ENCODE peak calls at places on chromosome 13, in ten cellular contexts. T is tibial artery, A is fibroblast of lung, Z is coronary artery, U is left lung, R is neuronal stem cell, W is endodermal cell, H is cardiac muscle cell, D is upper lobe of right lung, E is dorsolateral prefrontal cortex. N is an unnamed sample.

GRCh38 chr13:101512650-101513049 is 60.2 kb downstream of the ITGBL1 start:
- DNase-seq in T (no peak), W (no peak), H (no peak), Z (no peak), A (no peak), U (no peak), R (no peak), D (no peak), E (no peak), N (no peak)

GRCh38 chr13:29523199-29523931 is 72.1 kb downstream of the SLC7A1 start:
- DNase-seq in R (no peak), T (peak), A (peak), E (no peak), D (peak), U (no peak), Z (peak), W (no peak), H (no peak), N (peak)

GRCh38 chr13:84455143-84455905 is 573.0 kb upstream of the SLITRK1 start:
- DNase-seq in A (no peak), T (no peak), D (no peak), W (no peak), R (no peak), Z (no peak), H (no peak), U (no peak), E (no peak), N (no peak)

GRCh38 chr13:90068658-90069057 is 1278.8 kb upstream of the MIR17HG start:
- DNase-seq in T (no peak), Z (no peak), D (no peak), R (no peak), W (no peak), E (no peak), U (no peak), H (no peak), A (no peak), N (no peak)

GRCh38 chr13:112702341-112702982 is 12.6 kb downstream of the ATP11A start:
- DNase-seq in W (peak), D (no peak), A (no peak), R (no peak), U (peak), Z (no peak), E (peak), T (peak), H (no peak), N (no peak)

GRCh38 chr13:49869514-49869913 is 66.6 kb downstream of the SPRYD7 start:
- DNase-seq in W (peak), U (no peak), H (peak), A (peak), D (no peak), Z (no peak), E (no peak), T (no peak), R (no peak), N (no peak)

GRCh38 chr13:49303533-49304252 is 56.0 kb downstream of the CDADC1 start:
- DNase-seq in Z (no peak), A (no peak), D (no peak), E (no peak), R (no peak), H (no peak), U (no peak), T (no peak), W (no peak), N (no peak)

GRCh38 chr13:28031220-28031903 is 42.9 kb upstream of the URAD start:
- DNase-seq in Z (no peak), W (no peak), H (no peak), R (no peak), A (no peak), E (peak), T (peak), U (peak), D (peak), N (no peak)

GRCh38 chr13:34156841-34157365 is 339.0 kb downstream of the RFC3 start:
- DNase-seq in W (peak), E (peak), U (peak), A (peak), R (no peak), Z (peak), D (peak), T (peak), H (no peak), N (no peak)

GRCh38 chr13:45224181-45224580 is 23.3 kb upstream of the KCTD4 start:
- DNase-seq in D (no peak), E (no peak), U (no peak), A (no peak), W (no peak), H (no peak), T (no peak), R (no peak), Z (no peak), N (no peak)

GRCh38 chr13:65188691-65189090 is 2041.4 kb downstream of the PCDH9 start:
- DNase-seq in R (no peak), E (no peak), H (no peak), A (no peak), T (no peak), Z (no peak), U (no peak), D (no peak), W (no peak), N (no peak)

GRCh38 chr13:50119593-50119992 is 104.3 kb downstream of the KCNRG start:
- DNase-seq in R (no peak), W (no peak), H (peak), T (no peak), A (peak), Z (no peak), U (no peak), D (no peak), E (no peak), N (no peak)

GRCh38 chr13:26300140-26300539 is 46.2 kb downstream of the CDK8 start:
- DNase-seq in H (no peak), E (no peak), D (no peak), U (no peak), T (no peak), W (no peak), R (no peak), A (peak), Z (no peak), N (no peak)

DNA sequence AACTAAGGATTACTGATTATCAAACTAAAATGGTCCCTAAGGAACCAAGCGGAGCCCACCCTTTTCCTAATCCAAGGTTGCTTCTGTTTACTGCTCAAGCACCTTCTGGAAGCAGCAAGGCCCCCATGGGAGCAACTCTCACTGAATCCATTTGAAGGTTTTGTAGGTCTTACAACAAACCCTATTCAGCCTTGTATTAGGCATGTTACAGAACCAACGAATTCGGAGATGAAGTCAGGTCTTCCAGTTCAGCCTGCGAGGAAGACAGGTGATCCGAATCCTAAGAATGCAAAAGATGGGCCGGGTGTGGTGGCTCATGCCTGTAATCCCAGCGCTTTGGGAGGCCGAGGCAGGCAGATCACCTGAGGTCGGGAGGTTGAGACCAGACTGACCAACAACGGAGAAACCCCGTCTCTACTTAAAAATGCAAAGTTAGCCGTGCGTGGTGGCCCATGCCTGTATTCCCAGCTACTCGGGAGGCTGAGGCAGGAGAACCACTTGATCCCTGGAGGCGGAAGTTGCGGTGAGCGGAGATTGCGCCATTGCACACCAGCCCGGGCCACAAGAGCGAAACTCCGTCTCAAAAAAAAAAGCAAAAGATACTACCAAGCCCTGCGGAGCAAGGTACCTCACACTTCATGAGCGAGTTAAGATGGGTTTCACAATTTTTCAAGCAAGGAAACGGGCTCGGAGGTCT is 744 bp downstream of the ZAR1L start:
- DNase-seq in U (peak), T (peak), H (no peak), Z (no peak), W (no peak), R (no peak), E (no peak), A (no peak), D (peak), N (peak)
- H3K4me3 ChIP-seq in U (peak), T (peak), H (no peak), Z (peak), W (peak), R (no peak), E (peak), A (no peak), D (peak), N (peak)

GRCh38 chr13:20546559-20546958 is 20.4 kb upstream of the IFT88 start:
- DNase-seq in D (no peak), T (no peak), E (no peak), A (no peak), Z (no peak), R (no peak), U (no peak), H (no peak), W (no peak), N (no peak)

GRCh38 chr13:20544186-20544914 is 18.7 kb upstream of the CRYL1 start:
- DNase-seq in D (no peak), R (no peak), U (no peak), A (no peak), Z (no peak), T (no peak), E (no peak), W (no peak), H (no peak), N (no peak)

GRCh38 chr13:20553309-20553708 is 13.6 kb upstream of the IFT88 start:
- DNase-seq in R (no peak), Z (no peak), D (no peak), A (peak), W (no peak), H (no peak), U (no peak), T (no peak), E (peak), N (no peak)

GRCh38 chr13:20550799-20551198 is 16.2 kb upstream of the IFT88 start:
- DNase-seq in D (no peak), A (no peak), R (no peak), H (no peak), W (no peak), Z (no peak), E (no peak), U (no peak), T (no peak), N (no peak)

DNA sequence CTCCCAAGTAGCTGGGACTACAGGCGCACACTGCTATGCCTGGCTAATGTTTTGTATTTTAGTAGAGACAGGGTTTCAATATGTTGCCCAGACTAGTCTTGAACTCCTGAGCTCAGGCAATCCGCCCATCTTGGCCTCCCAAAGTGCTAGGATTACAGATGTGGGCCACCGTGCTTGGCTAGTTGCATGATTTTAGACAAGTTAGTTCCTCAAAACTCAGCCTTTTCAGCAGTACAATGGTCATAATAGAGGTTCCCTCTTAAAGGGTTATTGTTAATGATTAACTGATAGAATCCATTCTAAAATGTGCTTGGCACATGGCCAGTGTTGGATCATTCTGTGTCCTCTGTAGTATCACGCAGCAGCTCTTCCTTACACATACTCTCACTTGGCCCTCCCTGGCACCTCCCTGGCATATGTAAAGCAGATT is 19.5 kb upstream of the IFT88 start:
- DNase-seq in E (no peak), W (no peak), Z (no peak), H (no peak), D (no peak), T (no peak), A (no peak), U (no peak), R (no peak), N (no peak)
- H3K27ac ChIP-seq in E (no peak), W (no peak), Z (no peak), H (no peak), D (no peak), T (no peak), A (no peak), U (no peak), R (no peak), N (no peak)

DNA sequence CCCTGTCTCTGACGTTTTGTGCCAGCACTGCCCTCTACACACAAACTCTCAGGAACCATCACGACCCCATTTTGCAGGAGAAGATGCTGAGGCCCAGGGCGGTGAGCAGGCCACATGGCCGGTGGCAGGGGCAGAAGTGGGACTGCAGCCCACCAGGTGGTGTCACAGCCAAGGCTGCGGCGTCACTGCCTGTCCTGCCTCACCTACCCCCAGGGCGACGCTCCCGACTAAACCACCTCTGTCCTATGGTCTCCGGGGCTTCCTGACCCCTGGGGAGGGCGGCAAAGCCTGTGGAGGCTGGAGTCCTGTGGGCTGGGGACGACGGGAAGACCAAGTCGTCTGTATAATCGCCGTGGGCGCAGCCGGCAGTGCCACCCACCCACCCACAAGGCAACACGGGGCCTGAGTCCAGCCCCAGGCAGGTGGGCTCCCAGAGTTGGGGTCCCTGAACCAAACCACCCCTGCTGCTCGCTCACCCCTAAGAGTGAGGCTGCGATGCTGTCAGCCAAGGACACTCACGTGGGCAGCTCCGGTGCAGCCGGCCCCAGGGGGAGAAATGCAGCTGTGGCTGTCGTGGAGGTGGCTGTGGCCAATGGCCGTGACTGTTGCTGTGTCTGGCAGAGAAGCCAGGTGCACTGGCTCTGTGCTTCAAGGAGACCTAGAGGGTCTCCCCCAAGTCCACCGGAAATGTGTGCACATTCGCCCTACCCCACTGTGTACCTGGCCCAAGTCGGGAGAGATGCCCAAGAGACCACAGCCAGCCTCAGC is 29.7 kb downstream of the RASA3 start:
- DNase-seq in D (peak), U (peak), Z (no peak), R (no peak), E (peak), A (no peak), W (peak), H (no peak), T (peak), N (peak)
- H3K4me3 ChIP-seq in D (no peak), U (no peak), Z (no peak), R (no peak), E (no peak), A (no peak), W (no peak), H (no peak), T (no peak), N (no peak)

GRCh38 chr13:97125051-97125809 is 96.9 kb upstream of the MBNL2 start:
- DNase-seq in U (no peak), R (no peak), D (no peak), H (peak), W (no peak), A (peak), T (no peak), Z (no peak), E (no peak), N (peak)
- H3K27ac ChIP-seq in U (peak), R (no peak), D (peak), H (peak), W (no peak), A (no peak), T (no peak), Z (no peak), E (peak), N (peak)

GRCh38 chr13:97347255-97347653 is 86.7 kb upstream of the RAP2A start:
- DNase-seq in E (no peak), U (no peak), R (no peak), Z (no peak), D (no peak), T (no peak), A (no peak), W (no peak), H (no peak), N (no peak)
- H3K4me3 ChIP-seq in E (no peak), U (no peak), R (no peak), Z (no peak), D (no peak), T (no peak), A (no peak), W (no peak), H (no peak), N (no peak)

DNA sequence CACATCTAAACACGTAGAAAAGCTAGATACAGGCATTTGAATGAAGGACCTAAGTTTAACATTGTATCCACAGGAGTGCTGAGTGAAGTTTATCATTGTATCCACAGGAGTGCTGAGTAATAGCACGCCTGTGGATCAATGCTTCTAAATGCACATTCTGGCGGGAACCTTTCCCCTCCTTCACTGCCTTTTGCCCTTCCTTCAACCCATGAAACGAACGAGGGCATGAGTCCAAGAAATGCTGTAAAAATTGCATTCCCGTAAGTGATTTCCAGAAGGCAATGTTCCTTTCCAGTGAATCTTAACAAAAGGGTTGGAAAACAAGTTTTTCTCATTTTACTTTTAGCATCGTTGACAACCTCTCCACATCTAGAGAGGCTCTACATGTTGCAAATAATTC is 88.1 kb downstream of the ZDHHC20 start:
- DNase-seq in Z (no peak), U (no peak), A (peak), R (no peak), T (no peak), E (no peak), D (no peak), H (no peak), W (no peak), N (no peak)
- H3K27ac ChIP-seq in Z (no peak), U (no peak), A (no peak), R (no peak), T (no peak), E (peak), D (no peak), H (peak), W (no peak), N (no peak)

DNA sequence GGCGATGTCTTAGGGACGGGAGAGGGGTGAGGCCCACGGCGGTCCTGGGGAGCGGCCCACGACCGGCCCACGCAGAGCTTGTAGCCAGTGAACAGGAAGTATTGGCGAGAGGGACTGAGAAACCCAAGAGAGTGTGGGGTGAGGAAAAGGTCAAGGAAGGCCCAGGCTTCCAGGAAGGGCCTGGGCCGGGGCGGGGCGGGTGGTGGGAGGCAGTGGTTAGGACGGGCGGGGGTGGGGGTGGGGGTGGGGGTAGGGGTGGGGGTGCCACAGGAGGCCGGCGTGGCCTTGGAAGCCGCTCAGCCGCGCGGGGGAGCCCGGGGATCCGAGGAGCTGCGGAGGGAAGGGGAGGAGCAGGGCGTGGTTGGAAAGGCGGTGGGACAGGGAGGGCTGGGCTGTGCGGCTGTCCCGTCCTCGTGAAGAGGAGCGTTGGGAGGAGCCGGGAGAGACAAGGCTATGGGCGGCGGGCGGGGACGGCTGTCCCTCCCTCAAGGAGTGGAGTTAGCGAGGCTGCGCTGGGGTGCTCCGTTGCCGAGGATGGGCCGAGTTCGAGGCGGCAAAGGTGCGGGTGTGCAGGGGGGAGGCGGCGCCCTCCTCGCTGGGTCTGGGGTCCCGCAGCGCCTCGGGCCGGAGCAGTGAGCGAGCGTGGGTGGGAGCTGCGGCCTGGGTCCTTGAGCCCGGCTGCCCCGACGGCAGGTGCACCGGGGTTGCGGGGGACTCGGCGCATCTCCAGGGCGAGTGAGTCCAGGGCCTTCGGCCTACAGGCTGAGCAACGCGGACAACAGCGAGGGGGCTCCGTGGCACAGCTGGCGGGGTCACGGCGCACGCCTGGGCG is 254.4 kb upstream of the SGCG start:
- DNase-seq in E (no peak), A (peak), H (peak), R (no peak), Z (no peak), W (peak), T (no peak), U (peak), D (peak), N (peak)
- H3K4me3 ChIP-seq in E (peak), A (peak), H (no peak), R (peak), Z (peak), W (no peak), T (peak), U (peak), D (peak), N (peak)

N was measured in psoas muscle.